ENCODE peak calls at places on chromosomes 13 and 19, in seven cellular contexts. W, K, E, N, R, M and H are unnamed samples.

GRCh38 chr13:50377726-50378270 is 362.6 kb downstream of the KCNRG start:
- DNase-seq in M (no peak), W (no peak), N (no peak), E (no peak), K (no peak), R (no peak), H (no peak)

GRCh38 chr13:85313761-85314503 is 485.3 kb downstream of the SLITRK6 start:
- DNase-seq in N (peak), K (no peak), M (no peak), E (no peak), R (no peak), W (no peak), H (peak)

GRCh38 chr19:17725422-17726078 is 6.3 kb downstream of the MAP1S start:
- DNase-seq in E (no peak), K (no peak), W (no peak), R (no peak), M (no peak), N (no peak), H (no peak)

GRCh38 chr13:49669735-49670309 is 21.5 kb downstream of the EBPL start:
- DNase-seq in M (peak), N (peak), E (no peak), R (peak), W (no peak), K (peak), H (no peak)

GRCh38 chr19:31513841-31514240 is 164.6 kb upstream of the TSHZ3 start:
- DNase-seq in K (no peak), N (no peak), E (peak), W (no peak), M (no peak), R (no peak), H (no peak)

GRCh38 chr13:54016548-54016947 is 987.9 kb downstream of the OLFM4 start:
- DNase-seq in R (no peak), N (no peak), M (no peak), K (no peak), W (no peak), E (no peak), H (no peak)

GRCh38 chr19:40807147-40808020 is 8.4 kb downstream of the EGLN2 start:
- DNase-seq in W (no peak), R (no peak), M (no peak), K (no peak), N (no peak), E (no peak), H (no peak)

GRCh38 chr19:3413796-3414327 is 47.5 kb downstream of the NFIC start:
- DNase-seq in K (no peak), E (no peak), R (no peak), W (no peak), N (no peak), M (no peak), H (no peak)

GRCh38 chr19:36246006-36246391 is 31.1 kb downstream of the ZNF146 start:
- DNase-seq in R (no peak), E (no peak), M (no peak), K (peak), W (no peak), N (no peak), H (no peak)

GRCh38 chr19:36528921-36529518 is 949 bp upstream of the ZNF260 start:
- DNase-seq in E (no peak), M (no peak), W (no peak), R (no peak), N (no peak), K (no peak), H (no peak)

GRCh38 chr19:4357095-4357797 is 13.9 kb downstream of the MPND start:
- DNase-seq in E (no peak), N (no peak), W (no peak), K (no peak), R (peak), M (no peak), H (no peak)

GRCh38 chr13:109297628-109298027 is 488.8 kb downstream of the IRS2 start:
- DNase-seq in R (no peak), K (no peak), M (no peak), N (peak), E (no peak), W (no peak), H (peak)

GRCh38 chr19:33032218-33032781 is 32.4 kb downstream of the RHPN2 start:
- DNase-seq in K (no peak), N (no peak), E (no peak), M (no peak), W (no peak), R (no peak), H (no peak)

GRCh38 chr19:35232912-35233311 is 4.4 kb upstream of the FAM187B start:
- DNase-seq in M (no peak), E (no peak), K (no peak), W (no peak), N (no peak), R (no peak), H (no peak)

GRCh38 chr19:44648536-44649370 is 5.0 kb downstream of the PVR start:
- DNase-seq in N (peak), W (no peak), M (no peak), K (no peak), E (no peak), R (no peak), H (no peak)

GRCh38 chr19:46428278-46429141 is at the start of gene PNMA8C:
- DNase-seq in E (no peak), M (peak), K (peak), N (peak), W (no peak), R (peak), H (no peak)

GRCh38 chr19:33448159-33448516 is 73.5 kb downstream of the PEPD start:
- DNase-seq in N (no peak), M (no peak), W (no peak), R (no peak), K (no peak), E (no peak), H (no peak)

GRCh38 chr13:40664100-40665060 is 2.1 kb downstream of the FOXO1 start:
- DNase-seq in K (peak), W (peak), M (peak), E (peak), N (no peak), R (peak), H (no peak)

GRCh38 chr19:47036233-47036651 is 12.2 kb downstream of the TMEM160 start:
- DNase-seq in R (no peak), K (no peak), E (no peak), M (no peak), W (no peak), N (no peak), H (no peak)

GRCh38 chr13:69306766-69307165 is 800.9 kb upstream of the ATXN8OS start:
- DNase-seq in M (no peak), K (no peak), W (no peak), R (no peak), N (no peak), E (no peak), H (no peak)

GRCh38 chr13:46211116-46211515 is 612 bp upstream of the LRRC63 start:
- DNase-seq in N (no peak), E (no peak), K (no peak), R (no peak), W (no peak), M (no peak), H (no peak)

GRCh38 chr13:101868585-101869469 is 416.4 kb downstream of the ITGBL1 start:
- DNase-seq in M (no peak), N (no peak), K (no peak), R (no peak), E (no peak), W (no peak), H (no peak)

GRCh38 chr19:28920269-28921066 is 292.5 kb downstream of the UQCRFS1 start:
- DNase-seq in E (no peak), M (no peak), W (no peak), K (peak), R (no peak), N (peak), H (no peak)

GRCh38 chr19:41377977-41378707 is 1.8 kb downstream of the TMEM91 start:
- DNase-seq in W (no peak), E (no peak), N (no peak), K (no peak), R (no peak), M (no peak), H (no peak)

GRCh38 chr19:34253711-34254551 is 423 bp upstream of the GARRE1 start:
- DNase-seq in K (peak), E (peak), M (peak), R (peak), W (peak), N (peak), H (no peak)